ENCODE peak calls at places on chromosomes 13 and 19, in eight cellular contexts. J is effector CD8-positive, alpha-beta T cell; R is HuH-7.5; O is anterior cingulate cortex; Y is neural crest cell; Z is activated CD4-positive, alpha-beta T cell treated with anti-CD3 and anti-CD28 coated beads for 24 hours; X is heart right ventricle; L is Caco-2. D is an unnamed sample.

GRCh38 chr19:44767295-44768180 is 10.2 kb upstream of the CBLC start:
- DNase-seq in J (no peak), R (no peak), O (no peak), Y (no peak), Z (no peak), X (no peak), L (no peak), D (no peak)

GRCh38 chr13:108897955-108898354 is 268.5 kb downstream of the MYO16 start:
- DNase-seq in J (no peak), R (no peak), O (no peak), Y (no peak), Z (no peak), X (no peak), L (no peak), D (no peak)

GRCh38 chr19:6736917-6737283 is 480 bp downstream of the GPR108 start:
- DNase-seq in J (peak), R (no peak), O (no peak), Y (no peak), Z (no peak), X (no peak), L (no peak), D (no peak)

GRCh38 chr19:38267780-38268430 is 3.5 kb downstream of the SPINT2 start:
- DNase-seq in J (no peak), R (no peak), O (no peak), Y (no peak), Z (no peak), X (no peak), L (peak), D (no peak)

GRCh38 chr19:1324792-1325567 is 39.3 kb downstream of the EFNA2 start:
- DNase-seq in J (no peak), R (peak), O (peak), Y (no peak), Z (no peak), X (peak), L (peak), D (peak)

GRCh38 chr13:46116653-46117502 is 12.0 kb upstream of the CPB2 start:
- DNase-seq in J (no peak), R (no peak), O (no peak), Y (no peak), Z (no peak), X (no peak), L (no peak), D (no peak)

GRCh38 chr19:18896421-18896841 is 473 bp upstream of the CERS1 start:
- DNase-seq in J (no peak), R (peak), O (no peak), Y (no peak), Z (no peak), X (no peak), L (no peak), D (no peak)

GRCh38 chr13:98954313-98954712 is 23.6 kb downstream of the DOCK9 start:
- DNase-seq in J (no peak), R (no peak), O (no peak), Y (no peak), Z (no peak), X (no peak), L (no peak), D (no peak)

GRCh38 chr19:1407662-1408299 is 395 bp downstream of the DAZAP1 start:
- DNase-seq in J (peak), R (peak), O (no peak), Y (no peak), Z (no peak), X (no peak), L (no peak), D (no peak)

GRCh38 chr19:29089315-29089855 is 123.6 kb downstream of the UQCRFS1 start:
- DNase-seq in J (no peak), R (no peak), O (no peak), Y (no peak), Z (no peak), X (no peak), L (no peak), D (no peak)

GRCh38 chr13:90154311-90154960 is 1193.1 kb upstream of the MIR17HG start:
- DNase-seq in J (no peak), R (no peak), O (no peak), Y (no peak), Z (no peak), X (no peak), L (no peak), D (no peak)

GRCh38 chr13:95704510-95704909 is 27.6 kb downstream of the DNAJC3 start:
- DNase-seq in J (no peak), R (peak), O (no peak), Y (no peak), Z (no peak), X (no peak), L (peak), D (peak)

GRCh38 chr19:39802958-39803357 is 24.3 kb downstream of the LEUTX start:
- DNase-seq in J (no peak), R (no peak), O (no peak), Y (no peak), Z (no peak), X (no peak), L (no peak), D (no peak)

D was measured in HEK293T.